ENCODE peak calls at places on chromosome 7, in ten cellular contexts. O, Q, J, M, B, A, Z, U, W and I are unnamed samples.
A peak's percentile ranks its signal among the peaks of the same experiment; 100 is the strongest.

GRCh38 chr7:121544726-121545125 is 148.6 kb upstream of the FAM3C start:
- DNase-seq in O (no peak), Q (no peak), J (no peak), M (no peak), B (peak; percentile 90), A (peak; percentile 44), Z (no peak), U (peak; percentile 65), W (peak; percentile 91), I (peak; percentile 91)

GRCh38 chr7:1531263-1531978 is 919 bp downstream of the MAFK start:
- DNase-seq in O (no peak), Q (peak; percentile 50), J (peak; percentile 8), M (no peak), B (no peak), A (peak; percentile 48), Z (peak; percentile 72), U (no peak), W (peak; percentile 46), I (no peak)

GRCh38 chr7:134515569-134516468 is 11.5 kb upstream of the AKR1B10 start:
- DNase-seq in O (no peak), Q (no peak), J (no peak), M (no peak), B (peak; percentile 64), A (no peak), Z (no peak), U (no peak), W (peak; percentile 80), I (no peak)

GRCh38 chr7:151249034-151249731 is 689 bp upstream of the SMARCD3 start:
- DNase-seq in O (peak; percentile 38), Q (peak; percentile 83), J (peak; percentile 74), M (peak; percentile 29), B (no peak), A (peak; percentile 67), Z (peak; percentile 90), U (peak; percentile 42), W (peak; percentile 72), I (peak; percentile 68)

GRCh38 chr7:20153999-20154398 is 63.2 kb downstream of the MACC1 start:
- DNase-seq in O (no peak), Q (no peak), J (no peak), M (no peak), B (no peak), A (no peak), Z (no peak), U (no peak), W (no peak), I (no peak)

GRCh38 chr7:24713039-24713793 is 44.0 kb downstream of the GSDME start:
- DNase-seq in O (no peak), Q (no peak), J (no peak), M (no peak), B (no peak), A (no peak), Z (no peak), U (no peak), W (no peak), I (no peak)

GRCh38 chr7:100065452-100066186 is 15.9 kb downstream of the ZNF3 start:
- DNase-seq in O (no peak), Q (no peak), J (no peak), M (no peak), B (no peak), A (no peak), Z (no peak), U (no peak), W (peak; percentile 92), I (peak; percentile 37)

GRCh38 chr7:127177156-127177555 is 75.6 kb downstream of the GRM8 start:
- DNase-seq in O (no peak), Q (no peak), J (no peak), M (no peak), B (no peak), A (peak; percentile 9), Z (no peak), U (no peak), W (no peak), I (no peak)

GRCh38 chr7:28065721-28066285 is 114.8 kb downstream of the JAZF1 start:
- DNase-seq in O (peak; percentile 30), Q (no peak), J (no peak), M (no peak), B (no peak), A (peak; percentile 84), Z (no peak), U (no peak), W (no peak), I (no peak)

GRCh38 chr7:127786184-127786583 is 134.2 kb downstream of the SND1 start:
- DNase-seq in O (no peak), Q (no peak), J (no peak), M (no peak), B (no peak), A (no peak), Z (no peak), U (no peak), W (peak; percentile 26), I (no peak)

GRCh38 chr7:1854521-1855395 is 184.7 kb downstream of the ELFN1 start:
- DNase-seq in O (no peak), Q (peak; percentile 13), J (no peak), M (no peak), B (no peak), A (no peak), Z (peak; percentile 50), U (no peak), W (no peak), I (peak; percentile 24)

GRCh38 chr7:107327986-107328569 is 141.8 kb upstream of the GPR22 start:
- DNase-seq in O (no peak), Q (no peak), J (no peak), M (no peak), B (peak; percentile 32), A (no peak), Z (no peak), U (no peak), W (peak; percentile 10), I (no peak)

GRCh38 chr7:159059629-159060028 is 85.0 kb downstream of the VIPR2 start:
- DNase-seq in O (no peak), Q (no peak), J (no peak), M (no peak), B (no peak), A (no peak), Z (no peak), U (no peak), W (no peak), I (no peak)

GRCh38 chr7:116948934-116949333 is 4.4 kb upstream of the ST7 start:
- DNase-seq in O (no peak), Q (peak; percentile 83), J (no peak), M (no peak), B (no peak), A (peak; percentile 65), Z (no peak), U (no peak), W (peak; percentile 57), I (no peak)

GRCh38 chr7:55432937-55433784 is 68.0 kb downstream of the LANCL2 start:
- DNase-seq in O (peak; percentile 73), Q (no peak), J (no peak), M (no peak), B (no peak), A (peak; percentile 73), Z (no peak), U (peak; percentile 51), W (peak; percentile 44), I (peak; percentile 79)

GRCh38 chr7:37476881-37477280 is 28.2 kb upstream of the ELMO1 start:
- DNase-seq in O (no peak), Q (no peak), J (no peak), M (no peak), B (no peak), A (no peak), Z (no peak), U (no peak), W (no peak), I (no peak)

GRCh38 chr7:50793115-50793946 is 10.6 kb upstream of the GRB10 start:
- DNase-seq in O (peak; percentile 75), Q (peak; percentile 82), J (no peak), M (peak; percentile 51), B (no peak), A (peak; percentile 88), Z (peak; percentile 88), U (peak; percentile 80), W (peak; percentile 77), I (peak; percentile 86)